ENCODE peak calls at places on chromosomes 13 and 19, in five cellular contexts. T is transverse colon, C is breast epithelium, B is suprapubic skin, F is endothelial cell of umbilical vein. V is an unnamed sample.
A peak's percentile ranks its signal among the peaks of the same experiment; 100 is the strongest.

GRCh38 chr19:54203151-54203611 is 2.5 kb downstream of the RPS9 start:
- DNase-seq in T (no peak), B (no peak), C (no peak), F (no peak), V (no peak)

GRCh38 chr19:18304496-18305312 is 18.2 kb downstream of the LSM4 start:
- DNase-seq in T (peak; percentile 75), F (peak; percentile 83), C (peak; percentile 75), B (peak; percentile 96), V (peak; percentile 78)

GRCh38 chr19:40512473-40513344 is 45.9 kb downstream of the SPTBN4 start:
- DNase-seq in B (no peak), C (no peak), T (no peak), F (no peak), V (no peak)

GRCh38 chr19:22257916-22258315 is 28.3 kb upstream of the ZNF729 start:
- DNase-seq in B (no peak), T (no peak), F (no peak), C (no peak), V (no peak)

GRCh38 chr19:18208098-18208951 is 4.5 kb upstream of the RAB3A start:
- DNase-seq in T (peak; percentile 38), B (no peak), C (no peak), F (peak; percentile 29), V (no peak)

GRCh38 chr13:93723316-93723715 is 496.7 kb downstream of the GPC6 start:
- DNase-seq in T (no peak), F (no peak), C (no peak), B (no peak), V (no peak)

GRCh38 chr19:15859187-15859586 is 38.7 kb downstream of the CYP4F2 start:
- DNase-seq in B (no peak), F (no peak), T (no peak), C (no peak), V (no peak)

GRCh38 chr13:39531646-39532045 is 71.3 kb downstream of the LHFPL6 start:
- DNase-seq in B (no peak), C (no peak), F (no peak), T (no peak), V (no peak)

GRCh38 chr13:73870970-73871935 is 263.0 kb downstream of the KLF12 start:
- DNase-seq in C (no peak), T (no peak), F (peak; percentile 22), B (no peak), V (no peak)

GRCh38 chr13:106580551-106580950 is 12.6 kb upstream of the ARGLU1 start:
- DNase-seq in C (no peak), F (no peak), T (no peak), B (no peak), V (no peak)

GRCh38 chr13:94701313-94702180 is 10.8 kb downstream of the SOX21 start:
- DNase-seq in T (no peak), F (no peak), C (no peak), B (no peak), V (no peak)

GRCh38 chr13:68368922-68369321 is 1138.8 kb upstream of the PCDH9 start:
- DNase-seq in C (no peak), F (no peak), B (no peak), T (no peak), V (no peak)

GRCh38 chr19:4506449-4507149 is 11.7 kb downstream of the PLIN4 start:
- DNase-seq in F (peak; percentile 69), B (no peak), C (no peak), T (no peak), V (no peak)

GRCh38 chr19:398719-399118 is 10.2 kb downstream of the C2CD4C start:
- DNase-seq in C (no peak), T (no peak), F (no peak), B (peak; percentile 72), V (peak; percentile 70)

GRCh38 chr13:34076943-34077703 is 259.2 kb downstream of the RFC3 start:
- DNase-seq in T (no peak), F (peak; percentile 48), C (no peak), B (no peak), V (no peak)

GRCh38 chr19:33831835-33832234 is 35.2 kb downstream of the KCTD15 start:
- DNase-seq in B (no peak), C (peak; percentile 14), T (no peak), F (no peak), V (no peak)

GRCh38 chr13:104984296-104984818 is 1551.1 kb downstream of the EFNB2 start:
- DNase-seq in F (peak; percentile 92), T (no peak), B (no peak), C (no peak), V (peak; percentile 84)

GRCh38 chr19:34088292-34088691 is 84.0 kb upstream of the LSM14A start:
- DNase-seq in C (no peak), T (no peak), B (no peak), F (no peak), V (no peak)

GRCh38 chr19:56639217-56639616 is 3.7 kb upstream of the SMIM17 start:
- DNase-seq in F (no peak), T (no peak), B (no peak), C (no peak), V (no peak)

GRCh38 chr13:112962911-112963625 is 5.9 kb upstream of the MCF2L start:
- DNase-seq in B (peak; percentile 70), F (no peak), T (peak; percentile 2), C (no peak), V (no peak)

GRCh38 chr19:41225238-41226052 is 6.4 kb downstream of the AXL start:
- DNase-seq in F (peak; percentile 90), B (no peak), T (peak; percentile 48), C (peak; percentile 35), V (peak; percentile 72)

GRCh38 chr19:54017266-54017665 is 25.8 kb downstream of the CACNG6 start:
- DNase-seq in B (no peak), F (no peak), T (no peak), C (no peak), V (no peak)

GRCh38 chr19:3459322-3459881 is 20.9 kb downstream of the SMIM24 start:
- DNase-seq in C (peak; percentile 82), B (peak; percentile 93), T (peak; percentile 63), F (peak; percentile 96), V (peak; percentile 95)

GRCh38 chr19:4559569-4559968 is at the start of gene SEMA6B:
- DNase-seq in F (peak; percentile 91), T (no peak), B (no peak), C (no peak), V (peak; percentile 40)

GRCh38 chr19:11699931-11700794 is 38.6 kb downstream of the ZNF823 start:
- DNase-seq in C (no peak), F (peak; percentile 34), B (no peak), T (no peak), V (no peak)

GRCh38 chr19:43700368-43701015 is 15.4 kb upstream of the IRGC start:
- DNase-seq in F (peak; percentile 69), T (peak; percentile 51), B (no peak), C (peak; percentile 25), V (peak; percentile 87)

GRCh38 chr19:55342044-55342531 is 2.4 kb downstream of the KMT5C start:
- DNase-seq in T (no peak), F (no peak), B (no peak), C (no peak), V (no peak)

GRCh38 chr19:6997679-6998445 is 23.4 kb downstream of the MBD3L2B start:
- DNase-seq in T (no peak), C (no peak), F (no peak), B (no peak), V (no peak)

GRCh38 chr13:28046981-28047380 is 53.4 kb downstream of the FLT3 start:
- DNase-seq in F (no peak), C (no peak), T (no peak), B (no peak), V (no peak)

GRCh38 chr19:5637971-5638370 is 15.1 kb downstream of the SAFB start:
- DNase-seq in C (no peak), F (no peak), T (no peak), B (no peak), V (peak; percentile 18)

GRCh38 chr19:3065675-3066357 is 3.5 kb upstream of the TLE5 start:
- DNase-seq in F (no peak), T (peak; percentile 79), B (no peak), C (no peak), V (no peak)

GRCh38 chr19:6490134-6490533 is 8.5 kb upstream of the DENND1C start:
- DNase-seq in B (no peak), F (no peak), C (no peak), T (no peak), V (no peak)

GRCh38 chr19:44627631-44628030 is 14.3 kb downstream of the IGSF23 start:
- DNase-seq in C (no peak), B (no peak), F (no peak), T (no peak), V (no peak)

GRCh38 chr19:54129617-54129996 is 8.0 kb upstream of the CNOT3 start:
- DNase-seq in F (no peak), B (no peak), C (no peak), T (no peak), V (no peak)

GRCh38 chr13:105616313-105617075 is 919.0 kb downstream of the EFNB2 start:
- DNase-seq in C (no peak), B (no peak), F (peak; percentile 6), T (no peak), V (no peak)

GRCh38 chr19:39413903-39414608 is 1.6 kb downstream of the PLEKHG2 start:
- DNase-seq in F (peak; percentile 53), B (peak; percentile 85), T (peak; percentile 31), C (no peak), V (peak; percentile 92)
- TF ChIP-seq CTCF in F (peak; percentile 27), B (no peak), T (no peak), C (no peak), V (no peak)

DNA sequence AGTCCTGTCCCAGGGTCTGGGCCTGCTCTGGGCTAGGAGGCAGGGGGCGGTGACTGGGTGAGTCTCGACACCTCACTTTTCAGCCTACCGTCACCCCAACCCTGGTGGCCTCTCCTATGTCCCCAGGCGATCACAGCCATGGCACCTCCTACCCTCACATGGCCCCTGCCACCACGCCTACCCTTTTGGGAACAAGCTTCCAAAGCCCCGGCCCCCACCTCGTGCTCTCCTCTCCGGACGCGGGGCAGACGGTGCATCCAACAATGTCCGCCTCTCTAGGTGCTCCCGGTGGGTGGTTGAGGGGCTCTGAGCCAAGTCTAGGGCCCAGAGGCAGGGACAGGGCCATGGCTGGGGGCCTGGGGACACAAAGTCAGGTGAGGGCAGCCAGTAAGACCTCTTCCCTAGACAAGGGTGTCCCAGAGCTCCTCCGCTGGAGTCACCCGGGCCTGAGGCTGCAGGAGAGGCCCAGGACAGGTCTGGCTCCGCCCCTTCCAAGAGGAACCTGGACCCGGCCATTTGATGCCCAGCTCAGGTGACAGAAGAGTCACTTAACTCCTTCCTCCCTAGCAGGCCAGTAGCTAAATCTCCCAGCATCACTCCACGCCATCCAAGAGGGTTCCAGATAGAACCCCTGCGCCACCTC is at the start of gene SYNE4:
- DNase-seq in F (no peak), C (peak; percentile 82), T (peak; percentile 76), B (no peak), V (no peak)
- TF ChIP-seq POLR2A in F (no peak), C (no peak), T (peak; percentile 23), B (no peak), V (no peak)

DNA sequence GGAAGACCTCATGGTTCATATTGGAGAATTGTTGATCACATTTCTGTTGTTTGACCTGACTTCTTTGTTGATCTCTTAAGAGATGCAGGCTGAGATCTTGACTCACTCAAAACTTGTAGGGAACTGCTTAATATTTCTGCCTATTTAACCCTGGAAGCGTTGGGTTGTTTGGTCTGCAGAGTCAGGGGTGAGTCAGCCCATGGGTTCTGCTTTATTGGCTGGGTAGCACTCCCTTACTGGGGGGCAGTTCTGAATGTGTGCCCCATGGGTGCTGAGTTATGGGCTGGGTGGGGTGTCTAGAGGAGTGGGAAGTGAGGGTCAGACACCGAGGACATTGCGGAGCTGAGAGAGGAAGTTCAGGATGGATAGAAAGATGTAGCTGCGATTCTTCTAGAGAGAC is 87.9 kb downstream of the LRCH1 start:
- DNase-seq in C (no peak), T (no peak), B (no peak), F (peak; percentile 24), V (no peak)
- H3K4me3 ChIP-seq in C (no peak overlapping the region), T (no peak overlapping the region), B (no peak overlapping the region), F (no peak overlapping the region), V (no peak overlapping the region)

GRCh38 chr13:78764665-78765064 is 105.7 kb upstream of the OBI1 start:
- DNase-seq in F (no peak), C (no peak), B (no peak), T (no peak), V (no peak)
- TF ChIP-seq CTCF in F (no peak), C (no peak), B (no peak), T (no peak), V (no peak)